ENCODE peak calls at places on chromosomes 1 and 21, in seven cellular contexts. M is AG04450, Z is prostate gland, T is BE2C, H is fibroblast of mammary gland, S is adrenal gland, K is K562. E is an unnamed sample.

GRCh38 chr1:193260925-193261324 is 74.5 kb upstream of the B3GALT2 start:
- DNase-seq in M (no peak), T (no peak), S (no peak), H (no peak), Z (no peak), K (no peak), E (no peak)

GRCh38 chr1:155320661-155321576 is at the start of gene RUSC1:
- DNase-seq in S (peak), K (peak), M (no peak), T (peak), Z (peak), H (peak), E (no peak)

GRCh38 chr1:66243548-66244130 is 290.3 kb upstream of the SGIP1 start:
- DNase-seq in T (no peak), Z (no peak), M (no peak), H (peak), S (no peak), K (no peak), E (no peak)

GRCh38 chr1:96211166-96211565 is 510.4 kb upstream of the PTBP2 start:
- DNase-seq in Z (no peak), K (no peak), T (no peak), S (no peak), H (no peak), M (no peak), E (no peak)

GRCh38 chr1:48405400-48405799 is 66.6 kb downstream of the SPATA6 start:
- DNase-seq in T (no peak), M (no peak), Z (peak), H (peak), S (no peak), K (no peak), E (peak)

GRCh38 chr1:54474500-54475235 is 68.5 kb upstream of the SSBP3 start:
- DNase-seq in H (no peak), S (no peak), T (peak), Z (no peak), M (no peak), K (peak), E (no peak)

GRCh38 chr1:78440381-78440793 is 50.4 kb upstream of the PTGFR start:
- DNase-seq in S (no peak), K (no peak), Z (no peak), H (peak), T (no peak), M (no peak), E (peak)

GRCh38 chr1:28123461-28123961 is 35.1 kb upstream of the EYA3 start:
- DNase-seq in M (no peak), T (no peak), Z (no peak), H (peak), S (no peak), K (no peak), E (no peak)

GRCh38 chr1:211839106-211839505 is 8.5 kb upstream of the LPGAT1 start:
- DNase-seq in S (no peak), K (no peak), T (no peak), Z (no peak), H (no peak), M (no peak), E (no peak)

GRCh38 chr1:162690672-162691434 is 58.6 kb downstream of the DDR2 start:
- DNase-seq in S (peak), H (peak), K (no peak), M (peak), T (no peak), Z (peak), E (peak)

GRCh38 chr1:235015291-235015990 is 113.2 kb downstream of the TOMM20 start:
- DNase-seq in Z (no peak), M (no peak), K (no peak), T (no peak), S (no peak), H (no peak), E (no peak)

GRCh38 chr1:186715887-186716809 is 35.9 kb upstream of the PTGS2 start:
- DNase-seq in Z (no peak), S (no peak), T (no peak), H (peak), K (no peak), M (no peak), E (peak)

GRCh38 chr21:46113497-46114176 is 15.7 kb downstream of the COL6A2 start:
- DNase-seq in Z (no peak), H (no peak), M (no peak), S (no peak), K (no peak), T (peak), E (no peak)

DNA sequence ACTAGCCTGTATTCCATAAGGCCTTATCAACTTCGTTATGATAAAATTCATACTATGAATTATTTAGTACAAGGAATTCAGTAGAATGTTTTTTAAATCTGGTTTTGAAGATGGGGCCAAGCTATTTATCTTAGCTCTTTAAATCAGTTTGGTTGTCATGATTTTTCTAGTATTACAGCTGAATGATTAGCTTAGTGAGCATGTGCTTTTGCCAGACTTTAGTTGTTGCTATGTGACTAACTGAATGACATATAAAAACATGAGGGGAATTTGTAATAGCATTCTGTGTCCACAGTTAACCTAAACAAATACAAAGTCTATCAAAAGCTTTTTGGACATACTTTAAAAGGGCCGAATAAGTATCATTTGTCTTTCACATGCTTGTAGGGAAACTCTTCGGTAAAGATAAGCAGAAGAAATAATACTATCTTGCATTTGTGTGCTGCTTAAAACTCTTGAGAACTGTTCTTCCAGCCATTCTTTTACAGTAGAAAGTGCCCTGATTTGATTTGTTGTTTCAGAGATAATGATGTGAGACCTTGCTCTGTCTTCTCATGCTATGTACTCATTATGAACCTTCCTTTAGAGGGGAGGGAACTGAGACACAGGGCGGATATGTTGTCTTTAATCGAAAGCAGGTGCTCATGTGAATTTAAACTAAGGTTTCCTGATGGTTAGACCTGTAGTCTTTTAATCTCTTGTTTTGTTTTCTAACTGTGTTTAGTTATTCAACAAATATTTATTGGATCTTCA is 18.8 kb downstream of the NEK7 start:
- DNase-seq in K (no peak), M (no peak), Z (no peak), S (no peak), T (no peak), H (peak), E (no peak)
- H3K4me3 ChIP-seq in K (no peak), M (no peak), Z (no peak), S (no peak), T (no peak), H (no peak), E (no peak)

GRCh38 chr21:26887241-26887640 is 42.0 kb upstream of the ADAMTS1 start:
- DNase-seq in Z (peak), M (no peak), S (no peak), T (no peak), K (no peak), H (peak), E (no peak)

GRCh38 chr21:26884436-26884835 is 39.2 kb upstream of the ADAMTS1 start:
- DNase-seq in K (no peak), T (no peak), Z (no peak), H (no peak), S (no peak), M (no peak), E (no peak)

GRCh38 chr21:26877015-26877414 is 31.8 kb upstream of the ADAMTS1 start:
- DNase-seq in Z (no peak), K (no peak), M (no peak), H (no peak), T (no peak), S (no peak), E (no peak)

GRCh38 chr21:26883768-26884167 is 38.6 kb upstream of the ADAMTS1 start:
- DNase-seq in Z (no peak), M (no peak), S (no peak), H (peak), K (no peak), T (no peak), E (no peak)

GRCh38 chr21:26881504-26882228 is 36.5 kb upstream of the ADAMTS1 start:
- DNase-seq in K (no peak), T (no peak), H (peak), Z (no peak), M (peak), S (no peak), E (no peak)
- TF ChIP-seq CTCF in K (no peak), T (peak), H (peak), Z (peak), M (peak), S (peak), E (peak)

DNA sequence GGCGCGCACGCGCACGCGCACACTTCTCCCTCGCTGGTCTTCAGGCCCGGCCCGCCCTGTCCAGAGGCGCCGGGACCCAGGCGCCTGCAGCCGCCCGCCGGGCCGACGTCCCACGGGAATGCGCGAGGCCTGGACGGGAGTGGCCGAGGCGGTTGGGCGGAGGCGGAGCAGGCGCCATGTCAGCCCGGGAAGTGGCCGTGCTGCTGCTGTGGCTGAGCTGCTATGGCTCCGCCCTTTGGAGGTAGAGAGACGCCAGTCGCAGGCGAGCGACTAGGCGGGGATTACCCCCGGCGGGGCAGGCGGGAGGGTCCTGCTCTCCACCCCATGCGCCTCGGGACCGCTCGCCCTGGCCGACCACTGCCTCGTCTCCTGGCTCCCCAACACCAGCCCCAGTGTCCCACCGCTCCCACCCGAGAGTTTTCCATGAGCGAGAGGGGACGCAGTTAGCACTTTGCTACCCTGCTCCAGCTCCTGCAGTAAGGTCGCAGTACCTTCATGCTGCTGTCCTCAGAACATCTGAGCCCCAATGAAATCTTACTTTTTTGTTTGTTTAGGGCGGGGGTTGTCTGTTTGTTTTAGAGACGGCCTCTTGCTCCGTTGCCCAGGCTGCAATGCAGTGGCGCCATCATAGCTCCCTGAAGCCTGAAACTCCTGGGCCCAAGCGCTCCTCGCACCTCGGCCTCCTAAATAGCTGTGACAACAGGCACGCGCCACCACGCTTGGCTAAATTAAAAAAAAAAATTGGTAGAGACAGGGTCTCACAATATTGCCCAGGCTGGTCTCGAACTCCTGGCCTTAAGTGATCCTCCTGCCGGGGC is at the start of gene CATSPERE:
- DNase-seq in S (peak), Z (peak), M (peak), K (no peak), T (peak), H (peak), E (peak)
- H3K4me3 ChIP-seq in S (peak), Z (peak), M (peak), K (no peak), T (peak), H (peak), E (peak)

GRCh38 chr1:198751741-198752140 is 112.9 kb downstream of the PTPRC start:
- DNase-seq in M (no peak), T (no peak), Z (no peak), K (no peak), S (no peak), H (peak), E (no peak)

GRCh38 chr1:198755715-198756114 is 116.9 kb downstream of the PTPRC start:
- DNase-seq in Z (no peak), S (no peak), K (no peak), H (no peak), M (no peak), T (no peak), E (no peak)

GRCh38 chr1:198750081-198750480 is 111.2 kb downstream of the PTPRC start:
- DNase-seq in Z (no peak), K (no peak), M (no peak), T (no peak), S (no peak), H (no peak), E (no peak)

GRCh38 chr1:198756470-198756869 is 117.6 kb downstream of the PTPRC start:
- DNase-seq in K (no peak), S (no peak), H (peak), Z (no peak), T (no peak), M (no peak), E (no peak)

GRCh38 chr1:198754670-198755069 is 115.8 kb downstream of the PTPRC start:
- DNase-seq in H (no peak), K (no peak), T (no peak), S (no peak), M (no peak), Z (no peak), E (no peak)
- TF ChIP-seq CTCF in H (no peak), K (no peak), T (no peak), S (no peak), M (no peak), Z (no peak), E (no peak)

GRCh38 chr1:230170153-230170547 is 103.1 kb downstream of the GALNT2 start:
- DNase-seq in S (no peak), M (no peak), T (no peak), Z (no peak), H (no peak), K (no peak), E (no peak)

GRCh38 chr1:230172016-230172356 is 104.9 kb downstream of the GALNT2 start:
- DNase-seq in M (no peak), S (no peak), Z (no peak), H (no peak), T (no peak), K (no peak), E (no peak)

GRCh38 chr1:230173176-230173575 is 106.1 kb downstream of the GALNT2 start:
- DNase-seq in K (no peak), H (no peak), M (no peak), Z (no peak), T (no peak), S (no peak), E (no peak)

GRCh38 chr1:230170610-230171009 is 103.6 kb downstream of the GALNT2 start:
- DNase-seq in S (no peak), Z (no peak), K (no peak), M (no peak), H (no peak), T (no peak), E (no peak)

DNA sequence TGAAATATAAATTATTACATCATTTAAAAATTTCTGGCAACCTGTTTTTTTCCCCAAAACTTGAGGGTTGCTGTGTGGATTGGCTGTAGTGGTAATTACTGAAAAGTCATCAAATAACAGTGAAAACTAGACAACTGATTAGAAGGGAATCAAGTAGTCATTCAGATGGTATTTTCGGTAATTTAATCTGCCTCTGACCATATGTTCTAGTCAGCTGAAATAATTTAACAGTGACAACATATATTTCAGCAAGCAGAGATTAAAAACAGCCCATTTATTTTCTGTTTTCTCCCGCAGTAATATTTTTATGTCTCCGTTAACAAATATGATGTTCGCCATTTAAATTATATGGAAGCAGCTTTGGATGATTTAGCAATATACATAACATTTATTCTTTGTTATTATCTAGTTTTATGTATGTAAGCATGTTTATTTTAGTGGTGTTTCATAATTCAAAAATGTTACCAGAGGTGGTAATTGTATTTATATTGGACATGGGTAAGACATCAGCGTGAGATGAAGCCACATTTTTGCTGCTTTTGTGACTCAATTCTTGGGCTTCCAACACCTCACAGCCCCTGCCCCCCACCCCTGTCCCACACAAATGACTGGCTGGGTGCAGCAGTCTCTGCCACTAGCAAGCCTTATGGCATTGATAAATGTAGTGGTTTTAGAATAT is 104.4 kb downstream of the GALNT2 start:
- DNase-seq in M (peak), K (no peak), S (no peak), H (peak), T (no peak), Z (no peak), E (no peak)
- H3K4me3 ChIP-seq in M (no peak), K (no peak), S (no peak), H (no peak), T (no peak), Z (no peak), E (no peak)

DNA sequence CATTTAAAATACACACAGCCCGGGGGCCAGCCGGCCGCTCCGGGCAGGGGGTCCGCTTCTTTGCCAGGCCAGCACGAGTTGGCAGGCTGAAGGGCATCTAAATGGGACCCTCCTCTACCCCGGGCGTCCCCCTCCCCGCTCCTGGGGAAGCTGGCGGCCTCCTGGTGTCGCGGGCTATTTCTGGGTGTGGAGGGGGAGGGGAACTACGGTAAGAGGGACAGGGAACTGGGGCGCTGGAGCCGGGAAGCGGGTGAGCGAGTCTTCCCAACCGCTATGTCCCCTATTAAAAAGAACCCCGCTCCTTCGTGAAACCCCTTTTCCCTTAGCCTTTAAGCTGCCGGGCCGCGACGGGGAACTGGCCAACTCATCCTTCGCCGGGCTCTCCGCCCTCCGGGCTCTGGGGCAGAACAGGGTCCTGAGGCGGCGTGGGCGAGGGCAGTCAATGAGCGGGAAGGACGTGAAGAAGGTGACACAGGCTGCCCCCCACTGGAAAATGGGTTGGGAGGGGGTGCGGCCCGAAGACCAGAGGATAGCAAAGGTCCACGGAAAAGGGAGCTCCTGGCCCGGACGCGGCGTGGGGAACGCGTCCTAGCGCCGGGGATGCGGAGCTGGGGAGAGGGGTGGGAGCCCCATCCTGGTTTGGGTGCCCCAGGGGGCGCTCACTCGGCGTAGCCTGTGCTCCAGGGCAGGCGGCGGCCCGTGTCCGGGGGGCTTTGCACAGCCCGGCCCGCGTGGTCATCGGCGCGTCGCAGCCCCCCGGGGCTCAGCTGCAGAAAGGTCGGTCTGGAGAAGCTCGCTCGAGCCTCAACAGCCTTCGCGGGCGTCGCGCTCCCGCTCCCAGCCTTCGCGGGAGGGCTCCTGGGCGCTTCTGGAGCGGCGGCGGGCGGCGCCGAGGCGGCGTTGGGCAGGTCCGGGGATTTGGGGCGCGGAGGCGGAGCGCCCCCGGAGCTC is 544 bp downstream of the PPM1J start:
- DNase-seq in T (no peak), M (no peak), K (peak), S (no peak), H (no peak), Z (no peak), E (no peak)
- TF ChIP-seq CTCF in T (peak), M (no peak), K (no peak), S (no peak), H (no peak), Z (peak), E (no peak)

GRCh38 chr1:153566414-153567371 is 1.0 kb upstream of the S100A2 start:
- DNase-seq in Z (peak), T (peak), S (peak), M (peak), H (peak), K (peak), E (peak)
- H3K4me3 ChIP-seq in Z (no peak), T (no peak), S (no peak), M (no peak), H (no peak), K (no peak), E (peak)

GRCh38 chr1:41495171-41495948 is 10.9 kb upstream of the EDN2 start:
- DNase-seq in M (no peak), T (no peak), Z (no peak), S (peak), K (peak), H (no peak), E (no peak)
- TF ChIP-seq CTCF in M (peak), T (no peak), Z (no peak), S (no peak), K (peak), H (peak), E (peak)